ENCODE peak calls at places on chromosomes 5 and 9, in six cellular contexts. D is IMR-90, J is suprapubic skin, Y is body of pancreas, A is cardiac muscle cell, Q is GM23248. Z is an unnamed sample. For H3K4me1, the result is how much of the 10 kb centered on the place peaks cover.

GRCh38 chr5:32058101-32058500 is 116.0 kb downstream of the GOLPH3 start:
- DNase-seq in D (no peak), J (no peak), Y (no peak), A (no peak), Q (peak), Z (no peak)

GRCh38 chr5:130135506-130135905 is 231.2 kb downstream of the CHSY3 start:
- DNase-seq in D (peak), J (no peak), Y (no peak), A (no peak), Q (peak), Z (no peak)

GRCh38 chr9:114718801-114719221 is 36.8 kb upstream of the TEX48 start:
- DNase-seq in D (no peak), J (no peak), Y (no peak), A (no peak), Q (no peak), Z (no peak)

GRCh38 chr9:35954942-35955546 is 2.9 kb downstream of the OR2S2 start:
- DNase-seq in D (peak), J (no peak), Y (peak), A (peak), Q (peak), Z (peak)

GRCh38 chr5:87541033-87541432 is 128.3 kb upstream of the CCNH start:
- DNase-seq in D (peak), J (no peak), Y (peak), A (peak), Q (peak), Z (peak)

GRCh38 chr5:11715797-11716196 is 188.4 kb downstream of the CTNND2 start:
- DNase-seq in D (no peak), J (no peak), Y (no peak), A (no peak), Q (no peak), Z (no peak)

GRCh38 chr5:93604119-93604963 is 21.3 kb downstream of the NR2F1 start:
- DNase-seq in D (peak), J (no peak), Y (no peak), A (no peak), Q (peak), Z (no peak)

GRCh38 chr9:36929350-36929675 is 104.8 kb downstream of the PAX5 start:
- DNase-seq in D (no peak), J (peak), Y (no peak), A (no peak), Q (no peak), Z (no peak)

GRCh38 chr5:170720179-170720578 is 63.3 kb upstream of the GABRP start:
- DNase-seq in D (no peak), J (no peak), Y (no peak), A (no peak), Q (no peak), Z (no peak)

GRCh38 chr5:138725153-138725884 is 27.9 kb upstream of the CTNNA1 start:
- DNase-seq in D (peak), J (peak), Y (peak), A (peak), Q (peak), Z (peak)

GRCh38 chr9:76400534-76401096 is 6.4 kb upstream of the RFK start:
- DNase-seq in D (peak), J (no peak), Y (no peak), A (no peak), Q (peak), Z (no peak)

GRCh38 chr5:14410068-14410941 is 171.3 kb upstream of the OTULINL start:
- DNase-seq in D (no peak), J (no peak), Y (no peak), A (no peak), Q (peak), Z (no peak)

GRCh38 chr9:137311171-137311970 is 9.3 kb upstream of the NRARP start:
- DNase-seq in D (peak), J (peak), Y (peak), A (no peak), Q (peak), Z (no peak)

GRCh38 chr9:91391426-91392217 is 29.9 kb upstream of the AUH start:
- DNase-seq in D (no peak), J (no peak), Y (no peak), A (no peak), Q (peak), Z (no peak)

GRCh38 chr5:142109356-142110045 is 922 bp downstream of the NDFIP1 start:
- DNase-seq in D (peak), J (no peak), Y (peak), A (no peak), Q (peak), Z (no peak)

GRCh38 chr5:87588316-87588715 is 175.6 kb upstream of the CCNH start:
- DNase-seq in D (no peak), J (no peak), Y (no peak), A (no peak), Q (no peak), Z (no peak)

GRCh38 chr5:110086658-110087388 is 397.1 kb downstream of the MAN2A1 start:
- DNase-seq in D (peak), J (peak), Y (peak), A (no peak), Q (peak), Z (no peak)

GRCh38 chr5:130035388-130035787 is 131.1 kb downstream of the CHSY3 start:
- DNase-seq in D (no peak), J (no peak), Y (no peak), A (no peak), Q (no peak), Z (no peak)

GRCh38 chr5:174532453-174533126 is 191.8 kb upstream of the MSX2 start:
- DNase-seq in D (peak), J (peak), Y (peak), A (peak), Q (peak), Z (peak)

GRCh38 chr9:137141976-137142936 is 3.3 kb downstream of the GRIN1 start:
- DNase-seq in D (no peak), J (no peak), Y (no peak), A (no peak), Q (no peak), Z (no peak)

GRCh38 chr5:83417884-83418283 is 53.7 kb upstream of the VCAN start:
- DNase-seq in D (no peak), J (no peak), Y (peak), A (no peak), Q (no peak), Z (no peak)

GRCh38 chr5:139416651-139417050 is 12.8 kb upstream of the SPATA24 start:
- DNase-seq in D (no peak), J (no peak), Y (no peak), A (no peak), Q (no peak), Z (no peak)

GRCh38 chr5:176955895-176956294 is 50.7 kb downstream of the UIMC1 start:
- DNase-seq in D (peak), J (no peak), Y (no peak), A (no peak), Q (peak), Z (no peak)

GRCh38 chr5:157342822-157343402 is 77.0 kb downstream of the CYFIP2 start:
- DNase-seq in D (no peak), J (no peak), Y (peak), A (peak), Q (peak), Z (no peak)

GRCh38 chr5:93246093-93246855 is 334.7 kb downstream of the NR2F1-AS1 start:
- DNase-seq in D (peak), J (no peak), Y (no peak), A (no peak), Q (peak), Z (no peak)

GRCh38 chr5:170408189-170408588 is 19.0 kb upstream of the KCNMB1 start:
- DNase-seq in D (no peak), J (no peak), Y (no peak), A (no peak), Q (peak), Z (no peak)

GRCh38 chr5:179731791-179732411 is 721 bp upstream of the MAML1 start:
- DNase-seq in D (peak), J (no peak), Y (peak), A (no peak), Q (peak), Z (no peak)

GRCh38 chr5:141763526-141763925 is 81.5 kb upstream of the ARAP3 start:
- DNase-seq in D (no peak), J (no peak), Y (no peak), A (no peak), Q (no peak), Z (no peak)

GRCh38 chr5:78930742-78931141 is 54.4 kb downstream of the ARSB start:
- DNase-seq in D (peak), J (no peak), Y (no peak), A (peak), Q (peak), Z (no peak)

GRCh38 chr5:68419637-68420452 is 204.3 kb downstream of the PIK3R1 start:
- DNase-seq in D (no peak), J (no peak), Y (no peak), A (peak), Q (peak), Z (no peak)

GRCh38 chr5:161165998-161166660 is 314.1 kb upstream of the ATP10B start:
- DNase-seq in D (no peak), J (no peak), Y (no peak), A (no peak), Q (no peak), Z (no peak)

GRCh38 chr5:140182803-140183367 is 7.9 kb downstream of the CYSTM1 start:
- DNase-seq in D (peak), J (no peak), Y (peak), A (peak), Q (peak), Z (no peak)

GRCh38 chr5:125597338-125597737 is 825.9 kb upstream of the GRAMD2B start:
- DNase-seq in D (peak), J (no peak), Y (no peak), A (no peak), Q (peak), Z (no peak)

GRCh38 chr9:124480621-124480981 is 26.6 kb downstream of the NR5A1 start:
- DNase-seq in D (peak), J (no peak), Y (no peak), A (peak), Q (peak), Z (no peak)

GRCh38 chr9:78676623-78677022 is 379.7 kb downstream of the PSAT1 start:
- DNase-seq in D (peak), J (no peak), Y (no peak), A (no peak), Q (peak), Z (no peak)

GRCh38 chr5:169071-169727 is 22.1 kb upstream of the LRRC14B start:
- DNase-seq in D (peak), J (peak), Y (peak), A (no peak), Q (no peak), Z (no peak)

GRCh38 chr5:5572010-5572982 is 149.8 kb downstream of the ICE1 start:
- DNase-seq in D (no peak), J (peak), Y (peak), A (no peak), Q (peak), Z (no peak)

GRCh38 chr9:117034862-117035261 is 347.8 kb downstream of the TRIM32 start:
- DNase-seq in D (peak), J (no peak), Y (no peak), A (peak), Q (peak), Z (peak)

DNA sequence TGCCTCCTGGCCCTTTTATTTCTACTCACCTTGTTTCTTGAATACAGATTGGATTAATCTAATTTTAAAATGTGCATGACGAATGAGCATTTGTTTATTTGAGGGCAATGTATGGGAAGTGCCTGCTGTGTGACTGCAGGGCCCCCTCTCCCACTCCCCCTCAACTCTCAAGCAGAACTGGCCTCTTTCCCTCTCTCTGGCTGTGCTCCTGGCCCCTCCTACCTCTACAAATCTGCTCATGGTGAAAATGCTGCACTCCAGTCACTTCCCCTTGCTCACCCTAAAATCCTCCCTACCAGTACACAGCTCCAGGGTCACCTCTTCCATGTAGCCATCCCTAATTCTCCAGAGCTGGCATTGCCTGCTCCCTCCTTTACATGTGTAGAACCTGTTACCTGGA is 17.2 kb upstream of the NDST1 start:
- DNase-seq in D (peak), J (no peak), Y (no peak), A (no peak), Q (peak), Z (no peak)
- H3K4me3 ChIP-seq in D (no peak), J (no peak), Y (no peak), A (no peak), Q (peak), Z (no peak)

GRCh38 chr5:35810561-35810960 is 46.1 kb upstream of the IL7R start:
- DNase-seq in D (no peak), J (no peak), Y (no peak), A (no peak), Q (no peak), Z (no peak)

GRCh38 chr5:35815089-35815936 is 41.4 kb upstream of the IL7R start:
- DNase-seq in D (no peak), J (no peak), Y (no peak), A (peak), Q (peak), Z (peak)

GRCh38 chr5:35816881-35817521 is 39.7 kb upstream of the IL7R start:
- DNase-seq in D (no peak), J (no peak), Y (no peak), A (no peak), Q (no peak), Z (no peak)

GRCh38 chr5:35813456-35813855 is 43.2 kb upstream of the IL7R start:
- DNase-seq in D (peak), J (no peak), Y (no peak), A (no peak), Q (no peak), Z (no peak)

DNA sequence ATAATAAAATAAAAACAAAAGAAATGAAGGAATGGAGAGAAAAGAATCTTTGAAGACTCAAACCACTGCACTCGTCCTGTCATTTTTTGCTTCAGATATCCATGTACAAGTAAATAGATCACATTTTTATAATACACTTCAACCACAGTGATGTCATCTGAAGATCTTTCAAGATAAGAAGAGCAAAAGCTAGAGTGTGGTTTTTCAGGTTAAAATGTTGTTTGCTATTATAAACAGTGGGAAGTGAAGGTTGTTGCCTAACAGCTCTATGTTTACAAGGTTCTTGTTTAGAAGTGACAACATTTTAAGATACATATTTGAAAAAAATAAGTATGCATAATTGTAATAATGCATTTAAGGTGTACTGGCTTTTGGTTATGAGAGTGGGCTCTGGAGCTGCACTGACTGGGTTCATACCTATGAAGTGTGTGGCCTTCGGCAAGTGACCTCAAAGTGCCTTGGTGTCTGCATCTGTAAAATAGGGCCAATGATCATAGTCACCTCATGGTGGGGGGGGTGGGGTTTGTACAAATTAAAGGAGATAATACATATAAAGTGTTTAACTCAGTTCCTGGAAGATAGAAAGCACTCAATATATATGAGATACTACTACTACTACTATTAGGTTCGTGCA is 45.5 kb upstream of the IL7R start:
- DNase-seq in D (peak), J (no peak), Y (no peak), A (no peak), Q (peak), Z (no peak)
- H3K4me1 ChIP-seq in D (under half), J (under half), Y (under half), A (under half), Q (under half), Z (under half)

DNA sequence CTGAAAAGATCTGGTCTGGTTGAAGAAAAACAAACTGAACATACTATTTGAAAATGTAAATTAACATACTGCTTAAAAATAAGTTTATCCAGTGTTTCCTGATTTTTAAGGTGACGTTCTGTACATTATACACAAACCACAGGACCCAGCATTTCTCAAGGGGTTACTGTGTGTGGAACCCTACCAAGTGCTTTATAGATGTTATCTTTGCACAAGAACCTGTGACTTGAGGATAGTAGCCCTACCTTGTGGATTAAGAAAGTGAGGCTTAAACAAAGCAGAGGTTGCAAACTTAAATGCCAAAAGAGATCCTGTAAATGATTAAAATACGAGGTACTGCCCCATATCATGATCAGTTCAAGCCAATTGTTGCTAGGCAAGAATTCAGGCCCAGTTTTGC is 4.7 kb downstream of the KLF9 start:
- DNase-seq in D (no peak), J (no peak), Y (no peak), A (no peak), Q (no peak), Z (no peak)
- H3K27ac ChIP-seq in D (no peak), J (peak), Y (peak), A (no peak), Q (peak), Z (no peak)

GRCh38 chr5:94812232-94812631 is 193.8 kb downstream of the SLF1 start:
- DNase-seq in D (no peak), J (no peak), Y (no peak), A (no peak), Q (no peak), Z (no peak)

GRCh38 chr5:94808497-94808896 is 190.0 kb downstream of the SLF1 start:
- DNase-seq in D (no peak), J (no peak), Y (no peak), A (no peak), Q (no peak), Z (no peak)

GRCh38 chr5:94810281-94810680 is 191.8 kb downstream of the SLF1 start:
- DNase-seq in D (no peak), J (no peak), Y (no peak), A (no peak), Q (no peak), Z (no peak)

GRCh38 chr5:94807985-94808384 is 189.5 kb downstream of the SLF1 start:
- DNase-seq in D (no peak), J (no peak), Y (no peak), A (no peak), Q (no peak), Z (no peak)

GRCh38 chr5:94811341-94811740 is 192.9 kb downstream of the SLF1 start:
- DNase-seq in D (no peak), J (no peak), Y (no peak), A (no peak), Q (no peak), Z (no peak)
- H3K4me3 ChIP-seq in D (no peak), J (no peak), Y (no peak), A (no peak), Q (no peak), Z (no peak)

GRCh38 chr9:128552153-128552743 is at the start of gene SPTAN1:
- DNase-seq in D (peak), J (peak), Y (peak), A (peak), Q (peak), Z (peak)
- H3K4me1 ChIP-seq in D (under half), J (half or more), Y (under half), A (under half), Q (half or more), Z (under half)

DNA sequence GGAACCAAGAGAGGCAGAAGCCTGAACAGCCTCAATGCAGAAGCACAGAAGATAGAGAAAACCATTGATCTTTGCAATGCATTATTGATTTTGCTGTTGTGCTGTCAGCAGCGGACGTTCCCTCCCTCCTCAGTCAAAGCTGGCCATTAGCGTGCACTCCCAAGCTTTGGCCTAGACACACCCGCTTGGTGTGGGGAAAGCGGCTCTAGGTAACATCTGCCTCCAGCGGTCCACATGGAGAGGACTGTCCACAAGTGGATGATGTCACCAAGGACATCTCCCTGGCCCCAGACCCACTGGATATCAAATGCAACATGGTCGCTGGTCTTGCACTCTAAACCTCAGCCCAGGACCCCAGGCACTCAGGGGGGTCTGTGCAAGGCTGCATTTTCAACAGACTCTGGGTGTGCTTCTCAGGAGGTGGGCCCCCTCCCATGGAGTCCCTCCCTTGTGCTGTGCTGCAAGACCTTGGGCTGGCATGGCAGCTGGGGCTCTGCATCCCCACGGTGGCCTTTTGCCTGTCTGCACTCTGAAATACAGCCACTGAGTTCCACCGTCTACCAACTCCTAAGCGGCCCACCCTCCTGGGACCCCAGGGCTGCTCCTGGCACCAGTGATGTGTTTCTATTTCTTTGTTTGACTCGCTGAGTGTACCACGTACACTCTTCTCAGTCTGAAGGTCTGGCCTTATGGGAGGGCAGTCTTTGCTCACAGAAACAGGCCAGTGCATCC is 1.9 kb downstream of the SEMA4D start:
- DNase-seq in D (no peak), J (no peak), Y (no peak), A (no peak), Q (no peak), Z (no peak)
- H3K27ac ChIP-seq in D (no peak), J (no peak), Y (no peak), A (no peak), Q (no peak), Z (no peak)

DNA sequence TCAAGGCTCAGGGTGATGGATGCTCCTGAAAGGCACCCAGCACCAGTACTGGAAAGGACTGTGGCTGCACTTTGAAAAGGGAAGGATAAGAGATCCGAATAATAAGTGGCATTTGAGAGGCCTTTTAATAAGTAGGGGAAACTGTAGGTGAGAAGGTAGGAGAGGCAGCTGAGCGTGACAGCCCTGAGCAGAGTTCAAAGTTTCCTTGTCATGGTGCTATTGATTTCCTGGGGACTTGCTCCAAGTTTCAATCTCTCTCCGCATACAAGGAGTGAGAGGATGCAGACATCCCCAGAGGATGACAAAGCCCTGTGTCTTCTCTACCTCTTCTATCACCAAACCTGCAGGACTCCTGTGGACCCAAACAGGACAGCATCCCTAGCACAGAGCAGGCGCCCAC is 354.5 kb downstream of the SPOCK1 start:
- DNase-seq in D (no peak), J (no peak), Y (peak), A (peak), Q (no peak), Z (no peak)
- H3K4me3 ChIP-seq in D (no peak), J (no peak), Y (no peak), A (no peak), Q (no peak), Z (no peak)